ENCODE peak calls at places on chromosomes 12 and 14, in eight cellular contexts. H is neural crest cell, M is tibial artery, A is mammary epithelial cell, W is B cell, C is mucosa of descending colon, F is astrocyte of the spinal cord, N is tibial nerve. E is an unnamed sample.

GRCh38 chr12:3628629-3629028 is 124.3 kb downstream of the CRACR2A start:
- DNase-seq in W (no peak), C (no peak), M (no peak), F (no peak), N (no peak), A (no peak), H (no peak), E (no peak)

GRCh38 chr12:4107911-4108697 is 165.5 kb upstream of the CCND2 start:
- DNase-seq in M (no peak), W (no peak), N (no peak), C (no peak), F (no peak), A (no peak), H (no peak), E (no peak)

GRCh38 chr12:103668520-103668919 is 81.4 kb downstream of the STAB2 start:
- DNase-seq in A (no peak), H (no peak), M (no peak), F (no peak), N (no peak), C (no peak), W (no peak), E (no peak)

GRCh38 chr12:130904064-130904463 is 32.2 kb downstream of the RAN start:
- DNase-seq in N (no peak), H (no peak), A (no peak), F (no peak), W (no peak), C (no peak), M (no peak), E (no peak)

GRCh38 chr12:56161677-56162351 is 3.7 kb downstream of the MYL6 start:
- DNase-seq in M (no peak), H (no peak), C (no peak), N (no peak), A (no peak), F (no peak), W (no peak), E (no peak)

GRCh38 chr12:114355389-114356088 is 50.4 kb downstream of the TBX5 start:
- DNase-seq in N (no peak), H (no peak), A (no peak), F (no peak), M (no peak), C (no peak), W (no peak), E (no peak)

GRCh38 chr12:39375206-39375808 is 67.6 kb downstream of the KIF21A start:
- DNase-seq in C (no peak), M (no peak), W (no peak), A (no peak), H (no peak), N (no peak), F (peak; percentile 21), E (no peak)

GRCh38 chr12:55039761-55040160 is 20.0 kb downstream of the NEUROD4 start:
- DNase-seq in W (no peak), F (no peak), H (no peak), A (no peak), M (no peak), N (no peak), C (no peak), E (no peak)

GRCh38 chr14:49944501-49944900 is 51.6 kb downstream of the ARF6 start:
- DNase-seq in F (no peak), C (no peak), A (no peak), M (peak; percentile 4), H (no peak), W (no peak), N (no peak), E (no peak)

GRCh38 chr14:81285250-81285649 is 64.5 kb upstream of the GTF2A1 start:
- DNase-seq in C (no peak), M (no peak), F (no peak), H (no peak), W (no peak), N (no peak), A (no peak), E (no peak)

GRCh38 chr12:851343-851742 is 98.2 kb downstream of the RAD52 start:
- DNase-seq in W (no peak), H (no peak), A (no peak), F (peak; percentile 41), C (no peak), M (no peak), N (no peak), E (no peak)

GRCh38 chr14:99595034-99595433 is 9.0 kb downstream of the CCDC85C start:
- DNase-seq in C (no peak), N (no peak), M (no peak), A (no peak), W (peak; percentile 23), F (no peak), H (no peak), E (no peak)

GRCh38 chr14:78967111-78967809 is 797.1 kb downstream of the NRXN3 start:
- DNase-seq in N (no peak), M (no peak), F (peak; percentile 46), C (no peak), H (no peak), A (no peak), W (no peak), E (no peak)

GRCh38 chr14:100103261-100104005 is 38.2 kb downstream of the EVL start:
- DNase-seq in A (no peak), C (no peak), F (peak; percentile 19), H (no peak), N (no peak), M (peak; percentile 52), W (no peak), E (no peak)

GRCh38 chr12:53660064-53660463 is 15.8 kb downstream of the ATP5MC2 start:
- DNase-seq in A (no peak), W (no peak), M (peak; percentile 41), N (no peak), F (no peak), H (no peak), C (no peak), E (no peak)

GRCh38 chr14:55430024-55430690 is 10.3 kb downstream of the TBPL2 start:
- DNase-seq in N (no peak), C (no peak), F (peak; percentile 79), W (peak; percentile 51), H (no peak), M (no peak), A (peak; percentile 87), E (no peak)

GRCh38 chr12:76880156-76881023 is 1.6 kb upstream of the CSRP2 start:
- DNase-seq in H (no peak), F (peak; percentile 28), M (no peak), A (no peak), N (no peak), C (no peak), W (no peak), E (no peak)

GRCh38 chr12:76876696-76877229 is 2.1 kb downstream of the CSRP2 start:
- DNase-seq in M (no peak), C (no peak), A (peak; percentile 84), F (no peak), H (no peak), W (no peak), N (no peak), E (no peak)

GRCh38 chr12:76879710-76880025 is 849 bp upstream of the CSRP2 start:
- DNase-seq in C (no peak), A (no peak), M (no peak), N (no peak), F (no peak), H (no peak), W (no peak), E (no peak)

GRCh38 chr12:76878899-76879709 is at the start of gene CSRP2:
- DNase-seq in F (peak; percentile 91), H (peak; percentile 84), M (peak; percentile 97), W (peak; percentile 68), N (peak; percentile 80), A (peak; percentile 90), C (peak; percentile 92), E (no peak)

GRCh38 chr12:76878045-76878898 is 547 bp downstream of the CSRP2 start:
- DNase-seq in W (peak; percentile 41), A (peak; percentile 35), C (peak; percentile 24), M (peak; percentile 71), H (peak; percentile 34), F (peak; percentile 30), N (no peak), E (no peak)
- TF ChIP-seq CTCF in W (peak; percentile 45), A (peak; percentile 32), C (no peak), M (peak; percentile 25), H (peak; percentile 55), F (peak; percentile 19), N (no peak), E (peak; percentile 13)

DNA sequence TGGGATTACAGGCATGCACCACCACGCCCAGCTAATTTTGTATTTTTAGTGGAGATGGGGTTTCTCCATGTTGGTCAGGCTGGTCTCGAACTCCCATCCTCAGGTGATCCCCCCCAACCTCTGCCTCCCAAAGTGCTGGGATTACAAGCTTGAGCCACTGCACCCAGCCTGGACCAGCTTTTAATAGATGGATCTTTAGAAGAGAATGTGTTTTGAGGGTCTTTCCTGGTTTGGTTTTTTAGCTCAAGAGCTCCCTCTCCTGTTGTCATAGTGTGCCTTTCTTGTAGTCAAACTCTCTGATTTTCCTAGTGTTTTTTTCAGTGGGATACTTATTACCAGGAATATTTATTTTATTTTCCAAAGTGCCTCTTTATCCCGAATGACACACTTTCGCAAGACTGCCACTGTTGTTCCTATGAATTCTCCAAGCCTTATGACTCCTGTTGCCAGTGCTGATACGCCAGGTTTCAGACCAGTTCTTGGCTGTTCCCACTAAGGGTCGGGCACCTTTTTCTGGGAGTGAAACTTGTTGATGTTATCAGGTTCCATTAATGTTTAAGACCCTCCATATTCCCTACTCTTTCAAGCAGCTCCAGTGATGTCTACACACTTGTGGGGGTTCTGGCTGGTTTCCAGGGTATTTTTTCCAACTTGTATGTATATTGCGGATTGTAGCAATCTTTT is 31.5 kb upstream of the LIMA1 start:
- DNase-seq in N (no peak), A (no peak), C (no peak), F (peak; percentile 71), H (peak; percentile 8), M (no peak), W (peak; percentile 12), E (no peak)
- TF ChIP-seq CTCF in N (peak; percentile 58), A (peak; percentile 63), C (no peak), F (peak; percentile 67), H (peak; percentile 79), M (peak; percentile 50), W (peak; percentile 26), E (no peak)

GRCh38 chr12:123075092-123075491 is 75.8 kb downstream of the PITPNM2 start:
- DNase-seq in H (no peak), W (no peak), M (no peak), A (no peak), C (no peak), N (peak; percentile 55), F (no peak), E (no peak)

GRCh38 chr12:123073962-123074801 is 76.7 kb downstream of the PITPNM2 start:
- DNase-seq in F (no peak), H (no peak), C (no peak), N (no peak), W (no peak), A (no peak), M (no peak), E (no peak)

GRCh38 chr12:123077298-123078113 is 73.4 kb downstream of the PITPNM2 start:
- DNase-seq in H (no peak), W (no peak), M (no peak), N (no peak), A (no peak), F (no peak), C (no peak), E (no peak)

GRCh38 chr12:123076604-123077297 is 74.1 kb downstream of the PITPNM2 start:
- DNase-seq in F (no peak), W (no peak), A (peak; percentile 37), H (no peak), N (no peak), M (no peak), C (no peak), E (no peak)

GRCh38 chr12:123075591-123076171 is 75.2 kb downstream of the PITPNM2 start:
- DNase-seq in W (peak; percentile 47), M (no peak), H (peak; percentile 18), F (peak; percentile 50), N (no peak), C (no peak), A (no peak), E (no peak)
- TF ChIP-seq CTCF in W (no peak), M (no peak), H (peak; percentile 38), F (peak; percentile 35), N (no peak), C (no peak), A (no peak), E (no peak)

GRCh38 chr14:35963209-35963608 is 137.1 kb downstream of the BRMS1L start:
- DNase-seq in A (no peak), C (no peak), N (no peak), M (no peak), F (no peak), W (no peak), H (no peak), E (no peak)
- TF ChIP-seq CTCF in A (peak; percentile 57), C (no peak), N (no peak), M (no peak), F (no peak), W (no peak), H (peak; percentile 47), E (no peak)